ENCODE peak calls at places on chromosomes 13 and 19, in five cellular contexts. O is stimulated activated CD8-positive, alpha-beta memory T cell treated with anti-CD3 and anti-CD28 coated beads, Interleukin-4, amount 100 ng/mL, for 4 hours; C is fibroblast of the conjunctiva; V is BE2C; W is activated CD4-positive, alpha-beta T cell treated with anti-CD3 and anti-CD28 coated beads for 1 hour. K is an unnamed sample.

GRCh38 chr13:29925457-29925856 is 75.0 kb upstream of the UBL3 start:
- DNase-seq in O (no peak), C (peak; percentile 85), V (peak; percentile 69), W (no peak), K (peak; percentile 45)

GRCh38 chr19:1773173-1773572 is 19.9 kb downstream of the ONECUT3 start:
- DNase-seq in O (no peak), C (no peak), V (no peak), W (no peak), K (no peak)

GRCh38 chr13:51923983-51924539 is 62.3 kb downstream of the CCDC70 start:
- DNase-seq in O (no peak), C (no peak), V (no peak), W (no peak), K (no peak)

GRCh38 chr13:22357132-22357531 is 686.3 kb downstream of the FGF9 start:
- DNase-seq in O (no peak), C (no peak), V (no peak), W (no peak), K (no peak)

GRCh38 chr19:30070198-30070969 is 128.3 kb downstream of the URI1 start:
- DNase-seq in O (no peak), C (no peak), V (no peak), W (no peak), K (no peak)

GRCh38 chr19:54463531-54464043 is at the start of gene LENG9:
- DNase-seq in O (peak; percentile 85), C (peak; percentile 98), V (peak; percentile 99), W (peak; percentile 81), K (peak; percentile 94)

GRCh38 chr13:59281453-59281852 is 882.3 kb downstream of the DIAPH3 start:
- DNase-seq in O (no peak), C (no peak), V (no peak), W (no peak), K (no peak)

GRCh38 chr19:16139752-16140151 is 3.7 kb upstream of the HSH2D start:
- DNase-seq in O (peak; percentile 7), C (no peak), V (no peak), W (no peak), K (no peak)

GRCh38 chr13:98622926-98623325 is 46.0 kb upstream of the STK24 start:
- DNase-seq in O (no peak), C (no peak), V (peak; percentile 78), W (no peak), K (no peak)

GRCh38 chr13:86052141-86052540 is 252.9 kb upstream of the SLITRK6 start:
- DNase-seq in O (no peak), C (no peak), V (no peak), W (no peak), K (no peak)

GRCh38 chr13:39189778-39190177 is 151.5 kb downstream of the NHLRC3 start:
- DNase-seq in O (no peak), C (no peak), V (no peak), W (no peak), K (no peak)

K was measured in dermis microvascular lymphatic vessel endothelial cell.